ENCODE peak calls at places on chromosomes 2 and 18, in four cellular contexts. One of them, this sample, is unnamed. For H3K4me1, the result is how much of the 10 kb centered on the place peaks cover.

GRCh38 chr18:59022167-59022945 is 117.3 kb upstream of the SEC11C start:
- DNase-seq in spleen: no peak
- DNase-seq in IMR-90: no peak
- DNase-seq in transverse colon: no peak
- DNase-seq in this sample: peak

GRCh38 chr2:235523486-235524150 is 29.8 kb downstream of the AGAP1 start:
- DNase-seq in spleen: peak
- DNase-seq in IMR-90: no peak
- DNase-seq in transverse colon: no peak
- DNase-seq in this sample: no peak

GRCh38 chr2:25049422-25049821 is 7.5 kb downstream of the EFR3B start:
- DNase-seq in spleen: no peak
- DNase-seq in IMR-90: no peak
- DNase-seq in transverse colon: no peak
- DNase-seq in this sample: no peak

GRCh38 chr2:196293751-196294486 is 122.5 kb upstream of the STK17B start:
- DNase-seq in spleen: no peak
- DNase-seq in IMR-90: peak
- DNase-seq in transverse colon: no peak
- DNase-seq in this sample: no peak

GRCh38 chr18:76496200-76496890 is 1.3 kb upstream of the ZNF516 start:
- DNase-seq in spleen: peak
- DNase-seq in IMR-90: peak
- DNase-seq in transverse colon: peak
- DNase-seq in this sample: peak

GRCh38 chr18:48022531-48023330 is 92.3 kb upstream of the SMAD2 start:
- DNase-seq in spleen: no peak
- DNase-seq in IMR-90: peak
- DNase-seq in transverse colon: no peak
- DNase-seq in this sample: peak

GRCh38 chr2:100919316-100919715 is 82.8 kb upstream of the RPL31 start:
- DNase-seq in spleen: no peak
- DNase-seq in IMR-90: no peak
- DNase-seq in transverse colon: no peak
- DNase-seq in this sample: no peak

GRCh38 chr18:5649439-5649838 is 105.6 kb upstream of the EPB41L3 start:
- DNase-seq in spleen: no peak
- DNase-seq in IMR-90: no peak
- DNase-seq in transverse colon: no peak
- DNase-seq in this sample: no peak

GRCh38 chr2:3179626-3180025 is 198.0 kb downstream of the EIPR1 start:
- DNase-seq in spleen: peak
- DNase-seq in IMR-90: no peak
- DNase-seq in transverse colon: no peak
- DNase-seq in this sample: no peak

GRCh38 chr2:141641462-141641861 is 489.4 kb downstream of the LRP1B start:
- DNase-seq in spleen: no peak
- DNase-seq in IMR-90: peak
- DNase-seq in transverse colon: no peak
- DNase-seq in this sample: no peak

GRCh38 chr2:219128401-219128800 is 32.2 kb downstream of the NHEJ1 start:
- DNase-seq in spleen: no peak
- DNase-seq in IMR-90: no peak
- DNase-seq in transverse colon: no peak
- DNase-seq in this sample: no peak

DNA sequence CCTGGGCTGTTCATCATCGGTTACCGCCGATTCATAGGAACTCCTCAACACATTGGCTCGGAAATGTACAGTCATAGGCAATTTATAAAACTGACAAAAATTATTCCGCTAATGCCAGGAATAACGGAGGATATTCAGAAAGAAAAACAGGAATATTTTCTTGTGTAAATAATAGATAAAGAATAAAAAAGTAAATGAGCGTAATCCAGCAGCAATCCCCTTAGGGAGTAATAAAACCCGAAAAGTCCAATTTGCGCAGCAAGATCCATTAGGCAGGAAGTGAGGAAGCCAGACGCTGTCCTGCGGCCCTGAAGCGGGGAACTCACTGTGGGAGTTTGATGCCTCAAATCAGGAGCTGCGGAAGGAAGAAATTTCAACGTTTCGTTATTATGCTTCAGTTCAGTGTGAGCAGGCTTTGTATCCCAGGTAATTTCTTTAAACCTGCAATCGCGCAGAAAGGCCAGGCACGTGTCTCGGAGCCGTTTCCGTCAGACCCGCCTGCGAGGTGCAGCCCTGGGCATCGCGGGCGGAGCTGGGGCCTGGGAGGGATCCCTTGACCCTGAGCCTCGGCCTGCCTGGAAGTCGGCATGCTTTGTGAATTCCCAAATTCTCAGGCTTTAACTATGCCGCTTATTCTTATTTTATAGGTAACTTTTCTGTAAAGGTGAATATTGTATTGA is 180.9 kb upstream of the ALKAL2 start:
- DNase-seq in spleen: no peak
- DNase-seq in IMR-90: no peak
- DNase-seq in transverse colon: no peak
- DNase-seq in this sample: no peak
- TF ChIP-seq POLR2A in spleen: no peak
- TF ChIP-seq POLR2A in IMR-90: no peak
- TF ChIP-seq POLR2A in transverse colon: no peak
- TF ChIP-seq POLR2A in this sample: no peak

GRCh38 chr2:74957886-74958276 is 562 bp upstream of the POLE4 start:
- DNase-seq in spleen: no peak
- DNase-seq in IMR-90: no peak
- DNase-seq in transverse colon: no peak
- DNase-seq in this sample: no peak
- H3K4me1 ChIP-seq in spleen: under half
- H3K4me1 ChIP-seq in IMR-90: under half
- H3K4me1 ChIP-seq in transverse colon: under half
- H3K4me1 ChIP-seq in this sample: under half

DNA sequence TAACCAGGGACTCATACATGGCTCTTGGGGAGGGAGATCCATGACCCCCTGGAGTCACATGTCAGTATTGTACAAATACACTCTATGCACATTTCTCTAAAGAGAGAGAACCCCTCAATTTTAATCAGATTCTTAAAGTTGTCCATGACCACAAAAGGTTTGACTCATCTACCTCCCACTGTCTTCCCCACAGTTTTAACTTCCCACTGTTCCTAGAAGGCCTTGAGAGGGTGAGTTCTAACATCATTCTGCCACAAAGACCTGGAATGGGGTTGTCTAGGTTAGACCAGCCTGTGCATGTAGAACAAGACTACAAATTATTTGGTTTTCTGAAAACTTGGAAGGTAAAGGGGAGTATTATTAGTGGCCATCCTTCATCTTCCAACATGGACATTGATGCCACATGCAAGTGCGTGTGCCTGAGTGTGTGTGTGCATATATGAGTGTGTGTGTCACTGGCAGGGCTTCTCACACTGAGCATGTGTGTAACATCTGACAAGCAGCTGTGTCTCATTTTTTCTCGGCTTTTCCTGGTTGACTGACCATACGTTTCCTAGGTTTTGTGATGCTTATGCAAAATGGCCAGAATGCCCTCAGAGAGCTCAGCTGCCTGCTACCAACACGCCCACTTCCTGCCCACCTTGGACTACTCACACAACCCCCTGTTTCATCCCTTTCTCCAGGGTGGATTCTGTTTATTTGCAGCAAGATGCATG is 94.6 kb upstream of the LGALSL start:
- DNase-seq in spleen: no peak
- DNase-seq in IMR-90: no peak
- DNase-seq in transverse colon: no peak
- DNase-seq in this sample: no peak
- H3K27ac ChIP-seq in spleen: no peak
- H3K27ac ChIP-seq in IMR-90: no peak
- H3K27ac ChIP-seq in transverse colon: peak
- H3K27ac ChIP-seq in this sample: no peak

DNA sequence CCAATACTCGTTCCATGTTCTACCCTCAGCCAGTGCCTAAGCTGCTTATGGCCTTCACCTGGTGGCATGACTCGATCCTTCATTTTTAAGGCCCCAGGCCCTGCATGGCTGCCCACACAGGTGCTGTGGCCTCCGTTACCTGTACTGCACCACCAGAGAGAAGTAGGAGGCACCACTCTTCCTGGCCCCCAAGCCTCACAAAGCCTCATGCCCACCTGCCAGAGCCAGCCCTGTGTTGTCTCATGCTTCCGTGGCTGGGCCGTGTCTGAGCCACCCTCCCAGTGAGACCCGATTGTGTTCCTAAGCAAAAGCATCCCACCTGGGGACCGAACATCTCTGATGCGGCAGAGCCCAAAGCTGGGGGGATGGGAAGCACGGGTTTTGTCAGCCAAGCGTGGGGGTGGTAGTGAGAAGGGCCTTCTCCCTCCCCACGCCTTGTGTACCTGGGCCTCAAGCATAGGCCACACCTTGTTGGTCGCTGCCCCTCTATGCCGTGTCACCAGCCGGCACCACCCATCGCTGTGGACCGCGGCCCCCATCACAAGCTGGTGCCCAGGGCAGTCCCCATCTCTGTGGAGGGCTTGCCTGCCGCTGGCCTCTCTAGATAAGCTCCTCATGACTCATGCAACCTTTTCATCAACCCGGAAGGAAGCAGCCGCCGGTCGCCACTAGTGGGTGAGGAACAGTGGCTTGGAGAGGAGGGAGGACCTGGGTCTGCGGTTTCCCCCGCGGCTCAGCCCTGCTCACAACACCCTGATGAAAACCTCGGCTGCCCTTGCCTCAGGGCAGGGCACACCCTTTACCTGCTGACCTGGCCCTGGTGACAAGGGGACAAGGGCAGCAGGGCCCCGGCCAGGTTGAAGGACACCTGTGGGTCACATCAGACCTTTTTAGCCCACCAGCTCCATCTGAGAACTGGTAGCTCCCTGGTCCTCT is 2.7 kb upstream of the RNPEPL1 start:
- DNase-seq in spleen: peak
- DNase-seq in IMR-90: peak
- DNase-seq in transverse colon: peak
- DNase-seq in this sample: peak
- TF ChIP-seq POLR2A in spleen: no peak
- TF ChIP-seq POLR2A in IMR-90: no peak
- TF ChIP-seq POLR2A in transverse colon: peak
- TF ChIP-seq POLR2A in this sample: no peak

GRCh38 chr2:173996766-173997165 is 31.6 kb upstream of the SP3 start:
- DNase-seq in spleen: no peak
- DNase-seq in IMR-90: no peak
- DNase-seq in transverse colon: no peak
- DNase-seq in this sample: no peak
- H3K4me1 ChIP-seq in spleen: under half
- H3K4me1 ChIP-seq in IMR-90: under half
- H3K4me1 ChIP-seq in transverse colon: under half
- H3K4me1 ChIP-seq in this sample: under half

GRCh38 chr2:57979158-57979557 is 67.4 kb upstream of the VRK2 start:
- DNase-seq in spleen: no peak
- DNase-seq in IMR-90: no peak
- DNase-seq in transverse colon: no peak
- DNase-seq in this sample: no peak

GRCh38 chr2:57981369-57981768 is 65.2 kb upstream of the VRK2 start:
- DNase-seq in spleen: no peak
- DNase-seq in IMR-90: peak
- DNase-seq in transverse colon: no peak
- DNase-seq in this sample: no peak
- H3K27ac ChIP-seq in spleen: no peak
- H3K27ac ChIP-seq in IMR-90: no peak
- H3K27ac ChIP-seq in transverse colon: no peak
- H3K27ac ChIP-seq in this sample: no peak

GRCh38 chr2:68742638-68743037 is 8.0 kb downstream of the ARHGAP25 start:
- DNase-seq in spleen: no peak
- DNase-seq in IMR-90: no peak
- DNase-seq in transverse colon: no peak
- DNase-seq in this sample: no peak
- TF ChIP-seq POLR2A in spleen: no peak
- TF ChIP-seq POLR2A in IMR-90: no peak
- TF ChIP-seq POLR2A in transverse colon: no peak
- TF ChIP-seq POLR2A in this sample: peak

DNA sequence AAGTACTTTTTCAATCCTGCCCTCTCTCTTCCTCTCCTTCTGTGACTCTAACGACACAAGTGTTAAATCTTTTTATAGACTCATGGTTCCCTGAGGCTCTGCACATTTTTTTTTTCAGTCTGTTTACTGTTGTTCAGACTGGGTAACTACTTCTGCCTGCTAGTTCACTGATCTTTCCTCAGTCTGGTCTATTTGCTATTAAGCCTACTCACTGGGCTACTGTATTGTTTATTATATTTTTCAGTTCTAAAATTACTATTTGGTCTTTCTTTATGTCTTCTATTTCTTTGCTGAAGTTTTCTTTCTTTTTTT is 21.3 kb downstream of the PPP3R1 start:
- DNase-seq in spleen: no peak
- DNase-seq in IMR-90: no peak
- DNase-seq in transverse colon: no peak
- DNase-seq in this sample: no peak
- H3K4me1 ChIP-seq in spleen: half or more
- H3K4me1 ChIP-seq in IMR-90: under half
- H3K4me1 ChIP-seq in transverse colon: under half
- H3K4me1 ChIP-seq in this sample: under half

GRCh38 chr2:4381049-4381448 is 677.7 kb downstream of the DCDC2C start:
- DNase-seq in spleen: no peak
- DNase-seq in IMR-90: no peak
- DNase-seq in transverse colon: no peak
- DNase-seq in this sample: no peak
- H3K27ac ChIP-seq in spleen: no peak
- H3K27ac ChIP-seq in IMR-90: no peak
- H3K27ac ChIP-seq in transverse colon: no peak
- H3K27ac ChIP-seq in this sample: no peak